ENCODE peak calls at places on chromosomes 16 and 17, in ten cellular contexts. One of them, this sample, is unnamed.

GRCh38 chr16:68599586-68599985 is 45.5 kb upstream of the CDH3 start:
- DNase-seq in activated CD4-positive, alpha-beta T cell treated with anti-CD3 and anti-CD28 coated beads, Interleukin-2, amount 50 U/mL, for 1 hour: no peak
- DNase-seq in GM18507: no peak
- DNase-seq in head of caudate nucleus: no peak
- DNase-seq in Calu3: no peak
- DNase-seq in heart left ventricle: no peak
- DNase-seq in AG04450: no peak
- DNase-seq in EH: no peak
- DNase-seq in nephron progenitor cell: no peak
- DNase-seq in pancreas: no peak
- DNase-seq in this sample: no peak

GRCh38 chr16:53829186-53829747 is 125.3 kb downstream of the FTO start:
- DNase-seq in head of caudate nucleus: no peak
- DNase-seq in EH: peak
- DNase-seq in AG04450: peak
- DNase-seq in heart left ventricle: no peak
- DNase-seq in activated CD4-positive, alpha-beta T cell treated with anti-CD3 and anti-CD28 coated beads, Interleukin-2, amount 50 U/mL, for 1 hour: no peak
- DNase-seq in GM18507: no peak
- DNase-seq in pancreas: no peak
- DNase-seq in nephron progenitor cell: no peak
- DNase-seq in Calu3: no peak
- DNase-seq in this sample: no peak

GRCh38 chr17:81890447-81891302 is 711 bp downstream of the ALYREF start:
- DNase-seq in Calu3: no peak
- DNase-seq in head of caudate nucleus: no peak
- DNase-seq in EH: peak
- DNase-seq in nephron progenitor cell: peak
- DNase-seq in GM18507: no peak
- DNase-seq in pancreas: no peak
- DNase-seq in activated CD4-positive, alpha-beta T cell treated with anti-CD3 and anti-CD28 coated beads, Interleukin-2, amount 50 U/mL, for 1 hour: no peak
- DNase-seq in AG04450: no peak
- DNase-seq in heart left ventricle: peak
- DNase-seq in this sample: no peak

GRCh38 chr16:47377156-47377555 is 83.7 kb downstream of the ITFG1 start:
- DNase-seq in activated CD4-positive, alpha-beta T cell treated with anti-CD3 and anti-CD28 coated beads, Interleukin-2, amount 50 U/mL, for 1 hour: no peak
- DNase-seq in nephron progenitor cell: no peak
- DNase-seq in GM18507: no peak
- DNase-seq in Calu3: no peak
- DNase-seq in head of caudate nucleus: no peak
- DNase-seq in heart left ventricle: no peak
- DNase-seq in EH: peak
- DNase-seq in pancreas: no peak
- DNase-seq in AG04450: peak
- DNase-seq in this sample: no peak

GRCh38 chr16:85157813-85158701 is 45.8 kb upstream of the CIBAR2 start:
- DNase-seq in heart left ventricle: no peak
- DNase-seq in GM18507: no peak
- DNase-seq in pancreas: no peak
- DNase-seq in EH: peak
- DNase-seq in head of caudate nucleus: no peak
- DNase-seq in nephron progenitor cell: peak
- DNase-seq in Calu3: no peak
- DNase-seq in AG04450: no peak
- DNase-seq in activated CD4-positive, alpha-beta T cell treated with anti-CD3 and anti-CD28 coated beads, Interleukin-2, amount 50 U/mL, for 1 hour: no peak
- DNase-seq in this sample: peak

GRCh38 chr16:89122322-89122831 is 28.7 kb downstream of the ACSF3 start:
- DNase-seq in EH: no peak
- DNase-seq in pancreas: peak
- DNase-seq in AG04450: no peak
- DNase-seq in head of caudate nucleus: peak
- DNase-seq in GM18507: no peak
- DNase-seq in nephron progenitor cell: no peak
- DNase-seq in activated CD4-positive, alpha-beta T cell treated with anti-CD3 and anti-CD28 coated beads, Interleukin-2, amount 50 U/mL, for 1 hour: peak
- DNase-seq in Calu3: no peak
- DNase-seq in heart left ventricle: peak
- DNase-seq in this sample: peak

GRCh38 chr16:58651965-58652348 is 22.3 kb upstream of the CNOT1 start:
- DNase-seq in heart left ventricle: no peak
- DNase-seq in AG04450: no peak
- DNase-seq in Calu3: no peak
- DNase-seq in nephron progenitor cell: no peak
- DNase-seq in activated CD4-positive, alpha-beta T cell treated with anti-CD3 and anti-CD28 coated beads, Interleukin-2, amount 50 U/mL, for 1 hour: no peak
- DNase-seq in EH: peak
- DNase-seq in head of caudate nucleus: no peak
- DNase-seq in pancreas: no peak
- DNase-seq in GM18507: no peak
- DNase-seq in this sample: no peak

GRCh38 chr17:82349287-82349701 is 9.8 kb upstream of the TEX19 start:
- DNase-seq in heart left ventricle: no peak
- DNase-seq in pancreas: no peak
- DNase-seq in head of caudate nucleus: no peak
- DNase-seq in EH: peak
- DNase-seq in GM18507: no peak
- DNase-seq in activated CD4-positive, alpha-beta T cell treated with anti-CD3 and anti-CD28 coated beads, Interleukin-2, amount 50 U/mL, for 1 hour: no peak
- DNase-seq in nephron progenitor cell: no peak
- DNase-seq in AG04450: no peak
- DNase-seq in Calu3: no peak
- DNase-seq in this sample: no peak